ENCODE peak calls at places on chromosomes 7 and 10, in five cellular contexts. Q, C, M, U and T are unnamed samples.

GRCh38 chr7:95471076-95471475 is 14.7 kb upstream of the ASB4 start:
- DNase-seq in Q (no peak), C (no peak), M (no peak), U (no peak), T (no peak)

GRCh38 chr10:8498290-8498689 is 443.8 kb downstream of the GATA3 start:
- DNase-seq in Q (no peak), C (no peak), M (no peak), U (no peak), T (no peak)

GRCh38 chr10:11095374-11095785 is 77.7 kb downstream of the CELF2 start:
- DNase-seq in Q (no peak), C (no peak), M (no peak), U (no peak), T (no peak)

GRCh38 chr10:69101451-69102095 is 13.7 kb downstream of the SRGN start:
- DNase-seq in Q (peak; percentile 69), C (no peak), M (no peak), U (no peak), T (no peak)

GRCh38 chr7:28328161-28328560 is 84.2 kb upstream of the CREB5 start:
- DNase-seq in Q (no peak), C (no peak), M (peak; percentile 96), U (no peak), T (no peak)

GRCh38 chr7:130415019-130415418 is 25.8 kb downstream of the CEP41 start:
- DNase-seq in Q (no peak), C (no peak), M (no peak), U (no peak), T (no peak)

GRCh38 chr7:156113733-156114132 is 301.5 kb upstream of the SHH start:
- DNase-seq in Q (no peak), C (no peak), M (no peak), U (no peak), T (no peak)

GRCh38 chr7:68511281-68511680 is 1087.0 kb upstream of the AUTS2 start:
- DNase-seq in Q (no peak), C (no peak), M (no peak), U (no peak), T (no peak)

GRCh38 chr7:75658369-75658768 is 80.4 kb downstream of the HIP1 start:
- DNase-seq in Q (no peak), C (no peak), M (no peak), U (no peak), T (no peak)

GRCh38 chr10:129593953-129594352 is 126.9 kb downstream of the MGMT start:
- DNase-seq in Q (no peak), C (no peak), M (no peak), U (no peak), T (no peak)

GRCh38 chr7:24665564-24666294 is 91.5 kb downstream of the GSDME start:
- DNase-seq in Q (peak; percentile 69), C (peak; percentile 4), M (peak; percentile 57), U (peak; percentile 13), T (peak; percentile 70)

GRCh38 chr7:42262907-42263466 is 26.0 kb upstream of the GLI3 start:
- DNase-seq in Q (peak; percentile 92), C (no peak), M (no peak), U (no peak), T (no peak)

GRCh38 chr7:73856941-73857340 is 4.0 kb upstream of the TMEM270 start:
- DNase-seq in Q (no peak), C (no peak), M (no peak), U (no peak), T (no peak)